ENCODE peak calls at places on chromosomes 16 and 17, in four cellular contexts. I, B, Q and L are unnamed samples.

GRCh38 chr16:21169249-21169981 is 10.9 kb downstream of the LDAF1 start:
- DNase-seq in B (no peak), I (no peak), Q (no peak), L (no peak)

GRCh38 chr17:8294814-8295316 is 335 bp downstream of the SLC25A35 start:
- DNase-seq in Q (no peak), B (no peak), I (no peak), L (no peak)

GRCh38 chr16:83403751-83404150 is 404.0 kb upstream of the HSBP1 start:
- DNase-seq in I (no peak), Q (no peak), B (no peak), L (no peak)

GRCh38 chr17:8222380-8222629 is 11.9 kb upstream of the AURKB start:
- DNase-seq in B (no peak), Q (no peak), I (no peak), L (no peak)

GRCh38 chr16:46747777-46748651 is at the start of gene MYLK3:
- DNase-seq in I (no peak), B (no peak), Q (no peak), L (no peak)

GRCh38 chr16:65117701-65118448 is 4.0 kb downstream of the CDH11 start:
- DNase-seq in I (peak), B (peak), Q (peak), L (peak)

GRCh38 chr17:73043686-73044581 is 48.6 kb downstream of the SLC39A11 start:
- DNase-seq in I (no peak), Q (no peak), B (no peak), L (no peak)

GRCh38 chr17:82238562-82239201 is 9.8 kb downstream of the SLC16A3 start:
- DNase-seq in B (peak), I (peak), Q (peak), L (peak)

GRCh38 chr16:89534147-89534788 is 26.1 kb downstream of the SPG7 start:
- DNase-seq in B (no peak), Q (no peak), I (peak), L (no peak)

GRCh38 chr16:88734361-88734728 is 28.0 kb downstream of the CTU2 start:
- DNase-seq in B (no peak), I (no peak), Q (no peak), L (no peak)

GRCh38 chr16:66509576-66509975 is 40.3 kb downstream of the TK2 start:
- DNase-seq in I (no peak), Q (no peak), B (no peak), L (no peak)

GRCh38 chr16:69324585-69325253 is 5.7 kb downstream of the PDF start:
- DNase-seq in I (no peak), Q (no peak), B (no peak), L (no peak)

GRCh38 chr17:54899721-54900456 is 763 bp upstream of the TOM1L1 start:
- DNase-seq in I (no peak), Q (no peak), B (peak), L (no peak)

GRCh38 chr17:33964344-33964979 is 290.6 kb upstream of the CCL2 start:
- DNase-seq in B (peak), I (peak), Q (no peak), L (no peak)

GRCh38 chr17:4945176-4945943 is 3.0 kb downstream of the PFN1 start:
- DNase-seq in B (peak), Q (peak), I (peak), L (peak)

GRCh38 chr17:33712120-33712519 is 419.0 kb upstream of the ASIC2 start:
- DNase-seq in Q (no peak), B (no peak), I (no peak), L (no peak)

GRCh38 chr17:72385482-72385881 is 264.7 kb downstream of the SOX9 start:
- DNase-seq in Q (no peak), I (no peak), B (no peak), L (no peak)

GRCh38 chr17:76233588-76234353 is 6.5 kb downstream of the RNF157 start:
- DNase-seq in Q (no peak), B (no peak), I (no peak), L (no peak)

GRCh38 chr16:85563515-85564276 is 49.4 kb upstream of the GSE1 start:
- DNase-seq in Q (peak), B (peak), I (peak), L (no peak)

GRCh38 chr17:68356520-68356919 is 65.2 kb downstream of the ARSG start:
- DNase-seq in Q (no peak), I (peak), B (peak), L (no peak)

GRCh38 chr16:88076211-88076931 is 125.1 kb downstream of the BANP start:
- DNase-seq in I (no peak), Q (peak), B (no peak), L (no peak)

GRCh38 chr17:13490906-13491502 is 110.7 kb downstream of the HS3ST3A1 start:
- DNase-seq in B (no peak), Q (no peak), I (no peak), L (no peak)

GRCh38 chr17:74295625-74296547 is 21.9 kb downstream of the DNAI2 start:
- DNase-seq in B (no peak), I (no peak), Q (no peak), L (no peak)

GRCh38 chr16:57000271-57001025 is 11.1 kb downstream of the NLRC5 start:
- DNase-seq in Q (peak), I (peak), B (no peak), L (no peak)

DNA sequence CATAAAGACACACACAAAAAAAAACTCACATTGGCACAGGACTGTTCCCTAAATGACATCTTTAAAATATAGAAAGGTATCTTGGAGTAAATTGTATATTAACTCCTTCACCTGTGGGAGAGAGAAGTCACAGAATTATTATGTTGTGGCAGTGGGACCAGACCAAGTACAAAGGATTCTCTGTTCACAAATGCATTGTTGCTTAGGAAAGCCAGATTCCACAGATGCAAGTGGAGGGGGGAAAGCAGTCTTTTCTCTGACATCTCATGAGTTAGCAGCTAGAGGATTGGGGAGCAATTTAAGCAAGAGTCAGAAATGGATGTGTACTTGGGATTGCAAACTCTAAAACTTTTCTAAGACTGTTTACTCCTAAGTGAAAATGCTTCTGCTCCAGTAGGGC is 4.0 kb upstream of the PMP22 start:
- DNase-seq in B (no peak), I (no peak), Q (no peak), L (no peak)
- H3K27ac ChIP-seq in B (no peak), I (peak), Q (peak), L (peak)

GRCh38 chr17:15237106-15237425 is 28.1 kb downstream of the PMP22 start:
- DNase-seq in I (no peak), B (no peak), Q (no peak), L (no peak)

GRCh38 chr17:15240617-15241016 is 24.5 kb downstream of the PMP22 start:
- DNase-seq in B (no peak), I (no peak), Q (no peak), L (no peak)

GRCh38 chr17:15236281-15237105 is 28.6 kb downstream of the PMP22 start:
- DNase-seq in I (no peak), Q (no peak), B (no peak), L (no peak)

GRCh38 chr17:15238064-15238463 is 27.1 kb downstream of the PMP22 start:
- DNase-seq in B (no peak), Q (no peak), I (no peak), L (no peak)

DNA sequence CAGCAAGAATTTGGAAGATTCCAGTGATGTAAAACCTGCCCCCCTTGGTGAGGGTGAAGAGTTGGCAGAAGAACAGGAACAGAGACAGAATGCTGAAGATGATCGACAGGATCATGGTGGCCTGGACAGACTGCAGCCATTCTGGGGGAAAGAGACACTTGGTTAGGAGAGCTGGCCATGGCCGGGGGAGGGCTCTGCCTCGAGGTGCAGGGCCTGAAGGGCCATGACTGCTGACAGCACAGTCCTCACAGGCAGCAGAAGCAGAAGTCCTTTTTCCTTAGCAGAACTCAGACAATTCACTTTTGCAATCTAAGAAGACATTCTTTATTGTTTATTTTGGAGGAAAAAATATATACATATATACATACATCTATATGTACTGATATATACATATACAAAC is 25.7 kb downstream of the PMP22 start:
- DNase-seq in Q (peak), B (no peak), I (no peak), L (no peak)
- H3K27ac ChIP-seq in Q (no peak), B (no peak), I (no peak), L (no peak)

GRCh38 chr17:79075861-79076406 is 1.3 kb downstream of the ENGASE start:
- DNase-seq in B (no peak), Q (peak), I (no peak), L (no peak)
- H3K27ac ChIP-seq in B (no peak), Q (peak), I (peak), L (no peak)

DNA sequence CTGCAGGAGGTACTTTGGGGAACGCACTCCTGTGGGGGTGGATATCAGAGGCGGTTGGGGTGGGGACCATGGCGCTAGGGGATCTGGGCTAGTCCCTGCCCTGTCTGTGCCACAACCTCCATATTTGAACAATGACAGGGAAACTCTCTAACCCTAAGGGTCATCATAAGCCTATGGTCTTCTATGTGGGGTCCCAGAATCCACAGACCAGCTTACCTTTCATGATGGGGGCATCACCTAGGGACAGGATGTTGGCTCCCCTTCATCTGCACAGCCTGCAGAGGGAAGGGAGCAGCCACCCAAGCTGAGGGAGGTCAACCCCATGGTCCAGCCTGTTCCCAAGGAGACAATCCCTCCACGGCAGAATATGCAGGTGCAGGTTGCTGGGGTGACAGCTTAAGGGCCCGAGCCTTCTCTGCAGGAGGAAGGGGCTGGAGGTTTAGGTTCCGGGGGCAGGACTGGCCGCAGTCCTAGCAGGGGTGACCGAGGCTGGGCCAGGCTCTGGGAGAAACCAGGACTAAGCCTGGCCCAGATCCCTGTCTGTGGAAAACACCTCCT is 1.7 kb downstream of the ORAI3 start:
- DNase-seq in Q (no peak), B (no peak), I (no peak), L (no peak)
- H3K27ac ChIP-seq in Q (peak), B (peak), I (peak), L (no peak)

DNA sequence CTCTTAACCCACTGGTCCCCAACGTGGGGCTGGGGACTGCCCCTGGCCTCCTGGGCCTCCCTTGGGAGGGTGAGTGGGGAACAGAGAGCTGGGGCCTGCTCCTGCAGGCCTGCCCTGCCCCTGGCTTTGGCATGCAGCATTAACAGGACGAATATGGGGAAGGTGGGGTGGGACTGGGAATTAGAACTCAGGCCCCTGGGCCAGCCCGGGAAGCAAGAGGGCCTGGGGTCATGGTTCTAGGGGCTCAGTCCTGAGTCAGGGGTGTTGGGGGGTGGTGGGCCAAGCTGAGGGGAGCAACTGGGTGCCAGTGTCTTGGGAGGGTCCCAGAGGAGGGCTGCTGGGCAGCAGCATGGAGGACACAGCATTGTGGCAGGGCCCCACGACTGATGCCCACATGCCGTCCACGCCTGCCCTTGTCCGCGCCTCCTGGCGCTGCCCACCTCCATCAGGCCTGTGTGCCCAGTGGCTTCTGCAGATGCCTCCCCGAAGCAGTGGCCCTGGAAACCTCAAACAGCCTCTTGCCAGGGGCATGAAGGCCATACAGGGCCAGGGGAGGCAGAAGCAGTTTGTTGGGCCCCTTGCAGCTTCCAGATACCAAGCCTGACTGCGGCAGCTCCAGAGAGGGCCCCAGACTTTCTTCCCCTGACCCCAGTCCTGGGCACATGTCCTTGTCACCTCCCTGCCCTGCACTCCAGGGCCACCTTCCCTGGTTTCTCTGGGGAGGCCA is 4.8 kb downstream of the MAP2K3 start:
- DNase-seq in B (no peak), I (no peak), Q (no peak), L (no peak)
- H3K27ac ChIP-seq in B (peak), I (peak), Q (peak), L (no peak)

GRCh38 chr17:29698837-29699236 is 76.1 kb upstream of the CORO6 start:
- DNase-seq in Q (no peak), I (no peak), B (no peak), L (no peak)
- H3K27ac ChIP-seq in Q (peak), I (no peak), B (no peak), L (peak)

GRCh38 chr16:75250809-75251279 is 580 bp downstream of the BCAR1 start:
- DNase-seq in I (peak), Q (peak), B (peak), L (no peak)
- H3K27ac ChIP-seq in I (peak), Q (peak), B (peak), L (peak)

GRCh38 chr17:2562162-2562858 is 31.1 kb upstream of the PAFAH1B1 start:
- DNase-seq in Q (no peak), B (no peak), I (no peak), L (no peak)

GRCh38 chr17:2563061-2563460 is 30.4 kb upstream of the PAFAH1B1 start:
- DNase-seq in Q (no peak), B (no peak), I (no peak), L (no peak)

GRCh38 chr17:2564876-2565275 is 28.6 kb upstream of the PAFAH1B1 start:
- DNase-seq in Q (no peak), B (peak), I (peak), L (no peak)

GRCh38 chr17:2563543-2563942 is 29.9 kb upstream of the PAFAH1B1 start:
- DNase-seq in Q (no peak), B (no peak), I (no peak), L (no peak)

DNA sequence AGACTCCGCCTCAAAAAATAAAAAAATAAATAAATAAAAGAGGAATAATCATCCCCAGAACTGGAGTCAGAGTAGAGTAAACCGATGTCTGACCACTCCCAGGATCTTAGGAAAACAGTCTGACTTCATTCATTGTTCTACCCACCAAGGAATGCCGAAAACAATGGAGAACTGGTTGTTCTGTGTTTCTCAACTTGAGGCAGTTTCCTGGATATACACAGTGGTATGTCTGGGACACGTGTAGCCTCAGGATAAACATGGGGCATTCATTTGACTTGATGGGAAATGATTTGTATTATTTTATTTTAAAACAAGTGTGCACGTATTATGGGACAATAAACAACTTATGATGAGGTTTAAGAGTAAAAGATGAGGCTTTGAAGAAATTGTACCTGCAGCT is 32.8 kb upstream of the PAFAH1B1 start:
- DNase-seq in Q (no peak), I (no peak), B (no peak), L (no peak)
- H3K27ac ChIP-seq in Q (no peak), I (no peak), B (no peak), L (no peak)

DNA sequence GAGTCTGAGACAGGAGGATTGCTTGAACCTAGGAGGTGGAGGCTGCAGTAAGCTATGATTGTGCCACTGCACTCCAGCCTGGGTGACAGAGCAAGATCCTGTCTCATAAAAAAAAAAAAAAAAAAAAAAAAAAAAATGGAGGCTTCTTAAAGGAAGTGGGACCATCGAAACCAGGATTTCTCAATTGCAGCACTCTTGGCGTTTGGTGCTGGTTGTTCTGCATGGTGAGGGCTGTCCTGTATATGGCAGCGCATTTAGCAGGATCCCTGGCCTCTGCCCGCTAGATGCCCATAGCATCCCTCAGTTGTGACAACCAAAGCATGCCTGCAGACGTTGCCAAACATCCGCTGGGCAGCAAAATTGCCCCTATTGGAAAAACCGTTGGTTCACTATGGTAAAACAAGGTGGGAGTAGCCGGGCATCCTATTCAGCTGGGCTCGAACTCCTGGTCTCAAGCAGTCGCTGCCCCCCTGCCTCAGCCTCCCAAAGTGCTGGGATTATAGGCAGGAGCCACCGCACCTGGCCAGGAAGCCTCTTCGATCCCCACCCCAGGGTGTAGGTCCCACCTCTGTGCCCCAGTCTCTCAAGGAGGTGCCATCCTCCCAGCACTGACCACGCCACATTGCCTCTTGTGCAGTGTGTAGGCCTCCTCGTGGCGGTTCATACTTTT is 6.5 kb upstream of the NPIPB7 start:
- DNase-seq in B (peak), I (no peak), Q (no peak), L (no peak)
- H3K27ac ChIP-seq in B (no peak), I (no peak), Q (no peak), L (no peak)

GRCh38 chr17:3665834-3666233 is 2.5 kb downstream of the TAX1BP3 start:
- DNase-seq in Q (no peak), B (no peak), I (no peak), L (peak)
- H3K27ac ChIP-seq in Q (peak), B (no peak), I (no peak), L (peak)